ENCODE peak calls at places on chromosome 12, in four cellular contexts. M, R, H and D are unnamed samples.

GRCh38 chr12:14373202-14373601 is 7.7 kb downstream of the ATF7IP start:
- DNase-seq in H (peak; percentile 44), R (peak; percentile 38), M (peak; percentile 61), D (no peak)

GRCh38 chr12:66768293-66768692 is 89.4 kb upstream of the GRIP1 start:
- DNase-seq in M (no peak), R (no peak), H (no peak), D (no peak)

GRCh38 chr12:44774815-44775411 is 101.2 kb downstream of the NELL2 start:
- DNase-seq in R (peak; percentile 4), H (peak; percentile 13), M (peak; percentile 7), D (peak; percentile 3)

GRCh38 chr12:124829008-124829707 is 34.5 kb downstream of the SCARB1 start:
- DNase-seq in M (peak; percentile 77), H (peak; percentile 82), R (peak; percentile 98), D (no peak)

GRCh38 chr12:56046027-56046780 is 4.5 kb downstream of the RPS26 start:
- DNase-seq in M (no peak), H (no peak), R (no peak), D (no peak)

GRCh38 chr12:109949089-109949488 is 47.1 kb downstream of the GIT2 start:
- DNase-seq in R (peak; percentile 67), H (peak; percentile 84), M (peak; percentile 70), D (no peak)

GRCh38 chr12:118058227-118058626 is 2.8 kb downstream of the WSB2 start:
- DNase-seq in H (no peak), M (no peak), R (no peak), D (no peak)

GRCh38 chr12:105057174-105057573 is 27.1 kb downstream of the ALDH1L2 start:
- DNase-seq in R (peak; percentile 62), M (no peak), H (no peak), D (no peak)

GRCh38 chr12:214005-214736 is at the start of gene SLC6A12:
- DNase-seq in H (no peak), R (no peak), M (no peak), D (no peak)

GRCh38 chr12:47107926-47108325 is 28.2 kb upstream of the AMIGO2 start:
- DNase-seq in M (no peak), R (no peak), H (no peak), D (peak; percentile 70)

GRCh38 chr12:32107376-32108267 is 975 bp downstream of the BICD1 start:
- DNase-seq in H (peak; percentile 74), R (peak; percentile 83), M (peak; percentile 57), D (no peak)

GRCh38 chr12:116818341-116818856 is 62.8 kb downstream of the HRK start:
- DNase-seq in H (peak; percentile 4), M (peak; percentile 42), R (no peak), D (peak; percentile 52)

GRCh38 chr12:113242560-113242959 is 21.3 kb downstream of the TPCN1 start:
- DNase-seq in H (no peak), R (no peak), M (no peak), D (no peak)

GRCh38 chr12:29103539-29103974 is 45.5 kb upstream of the FAR2 start:
- DNase-seq in R (no peak), M (no peak), H (no peak), D (no peak)